ENCODE peak calls at places on chromosomes 7 and 10, in five cellular contexts. Q is mammary epithelial cell, W is PC-3, X is neural progenitor cell, M is colonic mucosa. S is an unnamed sample.

GRCh38 chr7:816751-817671 is 15.3 kb upstream of the SUN1 start:
- DNase-seq in Q (peak; percentile 54), W (peak; percentile 28), X (peak; percentile 52), M (peak; percentile 57), S (no peak)

GRCh38 chr7:124188576-124188975 is 155.7 kb upstream of the TMEM229A start:
- DNase-seq in Q (no peak), W (no peak), X (peak; percentile 28), M (no peak), S (no peak)

GRCh38 chr10:11713186-11713743 is 28.9 kb upstream of the ECHDC3 start:
- DNase-seq in Q (peak; percentile 69), W (no peak), X (no peak), M (no peak), S (no peak)

GRCh38 chr7:157016352-157017041 is 6.0 kb upstream of the MNX1 start:
- DNase-seq in Q (no peak), W (no peak), X (peak; percentile 40), M (peak; percentile 16), S (peak; percentile 62)

GRCh38 chr10:70494966-70495365 is 16.4 kb downstream of the PALD1 start:
- DNase-seq in Q (no peak), W (no peak), X (no peak), M (no peak), S (no peak)

GRCh38 chr7:123876557-123877256 is 31.7 kb downstream of the HYAL4 start:
- DNase-seq in Q (no peak), W (no peak), X (no peak), M (no peak), S (no peak)

GRCh38 chr10:5976689-5977470 is 463 bp downstream of the IL15RA start:
- DNase-seq in Q (peak; percentile 52), W (peak; percentile 30), X (peak; percentile 58), M (peak; percentile 75), S (peak; percentile 57)

GRCh38 chr7:128235469-128235868 is 5.6 kb upstream of the LEP start:
- DNase-seq in Q (no peak), W (no peak), X (peak; percentile 49), M (no peak), S (no peak)

GRCh38 chr7:142496545-142496991 is 238.7 kb upstream of the PRSS58 start:
- DNase-seq in Q (peak; percentile 46), W (peak; percentile 73), X (peak; percentile 61), M (no peak), S (no peak)

GRCh38 chr7:16113058-16113457 is 308.3 kb downstream of the CRPPA start:
- DNase-seq in Q (no peak), W (no peak), X (no peak), M (no peak), S (no peak)

GRCh38 chr7:150939052-150939810 is 38.9 kb downstream of the KCNH2 start:
- DNase-seq in Q (no peak), W (no peak), X (no peak), M (no peak), S (no peak)

GRCh38 chr10:132206806-132207535 is 20.2 kb downstream of the DPYSL4 start:
- DNase-seq in Q (no peak), W (no peak), X (no peak), M (no peak), S (no peak)

GRCh38 chr7:97835296-97836138 is 36.7 kb downstream of the ASNS start:
- DNase-seq in Q (peak; percentile 25), W (peak; percentile 79), X (peak; percentile 87), M (peak; percentile 70), S (peak; percentile 50)

GRCh38 chr7:75971961-75972763 is 22.2 kb downstream of the TMEM120A start:
- DNase-seq in Q (no peak), W (no peak), X (peak; percentile 51), M (peak; percentile 27), S (no peak)

GRCh38 chr7:18906901-18907300 is 210.5 kb downstream of the TWIST1 start:
- DNase-seq in Q (no peak), W (peak; percentile 28), X (peak; percentile 18), M (no peak), S (no peak)

GRCh38 chr7:50607524-50608125 is 42.4 kb upstream of the DDC start:
- DNase-seq in Q (no peak), W (no peak), X (no peak), M (no peak), S (no peak)

GRCh38 chr10:24208661-24209420 is at the start of gene KIAA1217:
- DNase-seq in Q (peak; percentile 28), W (peak; percentile 38), X (peak; percentile 85), M (peak; percentile 64), S (peak; percentile 53)

GRCh38 chr7:34190299-34190698 is 285.0 kb downstream of the BMPER start:
- DNase-seq in Q (peak; percentile 14), W (no peak), X (no peak), M (no peak), S (no peak)

GRCh38 chr7:128236924-128237586 is 4.0 kb upstream of the LEP start:
- DNase-seq in Q (peak; percentile 99), W (peak; percentile 92), X (no peak), M (no peak), S (no peak)

GRCh38 chr10:43119416-43120115 is 18.7 kb upstream of the CSGALNACT2 start:
- DNase-seq in Q (no peak), W (no peak), X (no peak), M (no peak), S (no peak)

GRCh38 chr10:100826983-100827818 is 81.8 kb downstream of the PAX2 start:
- DNase-seq in Q (peak; percentile 19), W (no peak), X (peak; percentile 78), M (peak; percentile 38), S (peak; percentile 56)
- H3K9ac ChIP-seq in Q (no peak overlapping the region), W (no peak overlapping the region), X (no peak overlapping the region), M (no peak overlapping the region), S (no peak overlapping the region)

GRCh38 chr7:55245271-55245723 is 119.8 kb upstream of the LANCL2 start:
- DNase-seq in Q (no peak), W (peak; percentile 49), X (no peak), M (peak; percentile 15), S (no peak)
- H3K9ac ChIP-seq in Q (no peak overlapping the region), W (no peak overlapping the region), X (no peak overlapping the region), M (no peak overlapping the region), S (no peak overlapping the region)

GRCh38 chr7:26363465-26363864 is 71.8 kb downstream of the SNX10 start:
- DNase-seq in Q (no peak), W (no peak), X (no peak), M (no peak), S (no peak)

GRCh38 chr7:26365077-26365896 is 73.6 kb downstream of the SNX10 start:
- DNase-seq in Q (peak; percentile 54), W (peak; percentile 76), X (peak; percentile 80), M (peak; percentile 65), S (no peak)

GRCh38 chr7:26367219-26367711 is 75.6 kb downstream of the SNX10 start:
- DNase-seq in Q (no peak), W (no peak), X (no peak), M (no peak), S (no peak)

GRCh38 chr7:26368542-26368941 is 76.9 kb downstream of the SNX10 start:
- DNase-seq in Q (no peak), W (peak; percentile 52), X (no peak), M (no peak), S (no peak)

GRCh38 chr7:26365897-26366267 is 74.2 kb downstream of the SNX10 start:
- DNase-seq in Q (no peak), W (no peak), X (no peak), M (no peak), S (no peak)
- H3K9ac ChIP-seq in Q (no peak overlapping the region), W (no peak overlapping the region), X (no peak overlapping the region), M (no peak overlapping the region), S (no peak overlapping the region)

GRCh38 chr7:5225616-5226290 is 35.7 kb downstream of the WIPI2 start:
- DNase-seq in Q (no peak), W (no peak), X (no peak), M (no peak), S (no peak)
- H3K9ac ChIP-seq in Q (no peak overlapping the region), W (no peak overlapping the region), X (no peak overlapping the region), M (no peak overlapping the region), S (no peak overlapping the region)

GRCh38 chr7:47452295-47452694 is 129.6 kb downstream of the TNS3 start:
- DNase-seq in Q (no peak), W (no peak), X (no peak), M (no peak), S (no peak)
- H3K9ac ChIP-seq in Q (peak overlapping the region; percentile 25), W (peak overlapping the region; percentile 80), X (no peak overlapping the region), M (no peak overlapping the region), S (no peak overlapping the region)